ENCODE peak calls at places on chromosomes 7 and 10, in five cellular contexts. V is AG04450, D is psoas muscle, Z is prostate gland, Q is GM12878. H is an unnamed sample.

GRCh38 chr7:22269963-22270362 is 87.0 kb downstream of the RAPGEF5 start:
- DNase-seq in V (no peak), D (no peak), Z (no peak), Q (no peak), H (no peak)

GRCh38 chr10:77463499-77463898 is 174.1 kb downstream of the KCNMA1 start:
- DNase-seq in V (no peak), D (no peak), Z (no peak), Q (no peak), H (no peak)

GRCh38 chr10:15789793-15790525 is 70.2 kb upstream of the ITGA8 start:
- DNase-seq in V (peak; percentile 73), D (no peak), Z (no peak), Q (no peak), H (no peak)

GRCh38 chr10:61400524-61400923 is 52.7 kb downstream of the TMEM26 start:
- DNase-seq in V (no peak), D (no peak), Z (no peak), Q (no peak), H (no peak)

GRCh38 chr7:100465702-100466311 is 1.7 kb upstream of the SPACDR start:
- DNase-seq in V (no peak), D (peak; percentile 87), Z (peak; percentile 84), Q (no peak), H (no peak)

GRCh38 chr10:44984671-44985101 is 6.1 kb upstream of the DEPP1 start:
- DNase-seq in V (no peak), D (no peak), Z (no peak), Q (no peak), H (no peak)

GRCh38 chr10:126097558-126098215 is 201.3 kb downstream of the FANK1 start:
- DNase-seq in V (no peak), D (no peak), Z (no peak), Q (no peak), H (no peak)

GRCh38 chr7:151540146-151540545 is 20.5 kb upstream of the RHEB start:
- DNase-seq in V (no peak), D (no peak), Z (no peak), Q (no peak), H (no peak)

GRCh38 chr10:350981-351501 is 215.8 kb downstream of the ZMYND11 start:
- DNase-seq in V (no peak), D (no peak), Z (no peak), Q (no peak), H (no peak)

GRCh38 chr7:22920664-22921063 is 93.3 kb downstream of the HYCC1 start:
- DNase-seq in V (no peak), D (no peak), Z (no peak), Q (no peak), H (no peak)

GRCh38 chr10:93142534-93142933 is 68.8 kb downstream of the CYP26A1 start:
- DNase-seq in V (no peak), D (no peak), Z (no peak), Q (no peak), H (no peak)

GRCh38 chr7:108802639-108803038 is 233.0 kb downstream of the DNAJB9 start:
- DNase-seq in V (no peak), D (no peak), Z (no peak), Q (no peak), H (no peak)

GRCh38 chr7:91149518-91149917 is 114.7 kb upstream of the FZD1 start:
- DNase-seq in V (no peak), D (no peak), Z (no peak), Q (no peak), H (no peak)

GRCh38 chr10:43884516-43885105 is 235.9 kb upstream of the ZNF32 start:
- DNase-seq in V (no peak), D (no peak), Z (no peak), Q (no peak), H (no peak)

GRCh38 chr10:8404721-8405120 is 350.2 kb downstream of the GATA3 start:
- DNase-seq in V (no peak), D (no peak), Z (no peak), Q (peak; percentile 21), H (no peak)

GRCh38 chr7:13111230-13111629 is 423.8 kb downstream of the ARL4A start:
- DNase-seq in V (no peak), D (no peak), Z (no peak), Q (no peak), H (no peak)

GRCh38 chr7:30430777-30431176 is 47.8 kb downstream of the NOD1 start:
- DNase-seq in V (no peak), D (no peak), Z (no peak), Q (no peak), H (no peak)

GRCh38 chr7:94451276-94451675 is 56.6 kb downstream of the COL1A2 start:
- DNase-seq in V (no peak), D (no peak), Z (no peak), Q (no peak), H (no peak)

GRCh38 chr10:96626795-96627194 is 40.0 kb upstream of the TM9SF3 start:
- DNase-seq in V (no peak), D (no peak), Z (no peak), Q (no peak), H (no peak)

GRCh38 chr7:108204281-108204796 is 74.2 kb upstream of the LAMB4 start:
- DNase-seq in V (no peak), D (no peak), Z (no peak), Q (no peak), H (no peak)

GRCh38 chr10:13977861-13978843 is 352.6 kb downstream of the FRMD4A start:
- DNase-seq in V (peak; percentile 93), D (no peak), Z (no peak), Q (no peak), H (no peak)

GRCh38 chr7:143331179-143331825 is 15.4 kb downstream of the CLCN1 start:
- DNase-seq in V (peak; percentile 77), D (peak; percentile 77), Z (no peak), Q (no peak), H (peak; percentile 35)

GRCh38 chr10:98892523-98892922 is 343.1 kb downstream of the HPSE2 start:
- DNase-seq in V (no peak), D (no peak), Z (no peak), Q (no peak), H (no peak)

GRCh38 chr7:2097492-2097891 is 135.3 kb downstream of the MAD1L1 start:
- DNase-seq in V (no peak), D (no peak), Z (no peak), Q (no peak), H (no peak)

GRCh38 chr10:46285300-46285699 is 1.5 kb upstream of the ANTXRL start:
- DNase-seq in V (no peak), D (no peak), Z (no peak), Q (no peak), H (no peak)
- H3K4me3 ChIP-seq in V (peak overlapping the region; percentile 65), D (peak overlapping the region; percentile 82), Z (peak overlapping the region; percentile 61), Q (peak overlapping the region; percentile 61), H (peak overlapping the region; percentile 52)

GRCh38 chr10:18341063-18341462 is 200.8 kb downstream of the CACNB2 start:
- DNase-seq in V (no peak), D (no peak), Z (no peak), Q (no peak), H (peak; percentile 8)
- H3K4me3 ChIP-seq in V (peak overlapping the region; percentile 48), D (peak overlapping the region; percentile 33), Z (peak overlapping the region; percentile 5), Q (no peak overlapping the region), H (peak overlapping the region; percentile 40)

DNA sequence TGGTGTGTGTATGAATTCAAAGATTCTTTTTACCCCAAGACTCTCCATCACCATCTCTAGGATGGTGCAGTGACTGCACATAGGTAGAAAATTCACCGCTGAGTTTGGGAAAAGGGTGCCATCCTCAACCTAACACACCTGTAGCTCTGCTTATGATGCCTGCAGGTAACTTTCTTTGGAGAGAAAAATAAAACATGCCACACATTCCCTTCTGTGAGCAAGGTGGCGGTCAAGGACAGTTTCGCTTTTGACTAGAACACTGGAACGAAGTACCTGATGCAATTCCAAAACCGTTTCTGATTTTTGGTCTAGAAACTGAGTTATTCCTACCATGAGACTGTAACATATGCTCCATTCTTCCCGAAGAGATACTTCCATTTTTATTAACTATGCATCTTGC is 205.6 kb downstream of the FGFR2 start:
- DNase-seq in V (no peak), D (no peak), Z (no peak), Q (no peak), H (no peak)
- H3K4me3 ChIP-seq in V (no peak overlapping the region), D (no peak overlapping the region), Z (no peak overlapping the region), Q (no peak overlapping the region), H (no peak overlapping the region)

GRCh38 chr10:117535752-117536358 is 6.7 kb upstream of the EMX2 start:
- DNase-seq in V (no peak), D (no peak), Z (no peak), Q (no peak), H (no peak)
- H3K4me3 ChIP-seq in V (no peak overlapping the region), D (peak overlapping the region; percentile 55), Z (no peak overlapping the region), Q (no peak overlapping the region), H (no peak overlapping the region)

GRCh38 chr7:149420006-149420405 is 40.9 kb downstream of the ZNF777 start:
- DNase-seq in V (no peak), D (no peak), Z (no peak), Q (no peak), H (no peak)

GRCh38 chr7:149422914-149423285 is 38.0 kb downstream of the ZNF777 start:
- DNase-seq in V (no peak), D (no peak), Z (no peak), Q (no peak), H (no peak)

GRCh38 chr7:149422065-149422913 is 38.6 kb downstream of the ZNF777 start:
- DNase-seq in V (peak; percentile 2), D (peak; percentile 67), Z (peak; percentile 41), Q (peak; percentile 9), H (no peak)

GRCh38 chr7:149427096-149427680 is 33.7 kb downstream of the ZNF777 start:
- DNase-seq in V (no peak), D (no peak), Z (no peak), Q (no peak), H (no peak)

GRCh38 chr7:149423441-149423970 is 37.4 kb downstream of the ZNF777 start:
- DNase-seq in V (no peak), D (no peak), Z (no peak), Q (no peak), H (no peak)
- H3K4me3 ChIP-seq in V (no peak overlapping the region), D (no peak overlapping the region), Z (no peak overlapping the region), Q (no peak overlapping the region), H (peak overlapping the region; percentile 47)